ENCODE peak calls at places on chromosomes 12 and 14, in seven cellular contexts. R is adipocyte, H is tibial artery, N is AG04450, B is psoas muscle, O is HAP-1, E is IMR-90. G is an unnamed sample. For H3K27me3, the result is how much of the 10 kb centered on the place peaks cover.

GRCh38 chr14:31286456-31287293 is 79.1 kb upstream of the HECTD1 start:
- DNase-seq in R (no peak), H (no peak), N (no peak), B (no peak), O (no peak), E (no peak), G (no peak)

GRCh38 chr14:50865677-50866076 is 6.2 kb upstream of the ABHD12B start:
- DNase-seq in R (no peak), H (no peak), N (peak), B (no peak), O (no peak), E (peak), G (no peak)

GRCh38 chr12:77998236-77998786 is 167.6 kb downstream of the NAV3 start:
- DNase-seq in R (peak), H (no peak), N (no peak), B (no peak), O (no peak), E (no peak), G (no peak)

GRCh38 chr12:93877446-93877845 is 200.3 kb downstream of the CRADD start:
- DNase-seq in R (no peak), H (no peak), N (no peak), B (no peak), O (no peak), E (no peak), G (no peak)

GRCh38 chr12:123813349-123813748 is 51.2 kb downstream of the DNAH10 start:
- DNase-seq in R (peak), H (no peak), N (no peak), B (no peak), O (no peak), E (peak), G (no peak)

GRCh38 chr14:104895207-104895785 is 29.4 kb upstream of the PLD4 start:
- DNase-seq in R (no peak), H (no peak), N (no peak), B (peak), O (no peak), E (no peak), G (no peak)

GRCh38 chr14:49972840-49973239 is 80.0 kb downstream of the ARF6 start:
- DNase-seq in R (peak), H (no peak), N (peak), B (no peak), O (no peak), E (peak), G (no peak)

GRCh38 chr12:57225680-57226190 is 3.8 kb upstream of the SHMT2 start:
- DNase-seq in R (no peak), H (no peak), N (no peak), B (no peak), O (no peak), E (no peak), G (no peak)

GRCh38 chr14:93929657-93930056 is 2.5 kb downstream of the FAM181A start:
- DNase-seq in R (no peak), H (no peak), N (no peak), B (no peak), O (no peak), E (no peak), G (no peak)

GRCh38 chr14:105223260-105223659 is 25.1 kb upstream of the BTBD6 start:
- DNase-seq in R (no peak), H (no peak), N (no peak), B (no peak), O (no peak), E (no peak), G (no peak)

GRCh38 chr12:108772247-108772646 is 40.9 kb upstream of the CORO1C start:
- DNase-seq in R (no peak), H (no peak), N (no peak), B (peak), O (no peak), E (no peak), G (no peak)

GRCh38 chr14:39434401-39434800 is 2.2 kb upstream of the FBXO33 start:
- DNase-seq in R (no peak), H (no peak), N (no peak), B (no peak), O (no peak), E (peak), G (no peak)

GRCh38 chr14:68730811-68731425 is 61.9 kb downstream of the ZFP36L1 start:
- DNase-seq in R (no peak), H (no peak), N (no peak), B (no peak), O (no peak), E (no peak), G (peak)

GRCh38 chr14:64788706-64789105 is 84.5 kb downstream of the PLEKHG3 start:
- DNase-seq in R (peak), H (peak), N (peak), B (no peak), O (no peak), E (peak), G (no peak)

GRCh38 chr14:64705406-64706118 is 1.3 kb downstream of the PLEKHG3 start:
- DNase-seq in R (peak), H (peak), N (no peak), B (peak), O (no peak), E (no peak), G (no peak)

GRCh38 chr12:93333054-93333453 is 44.7 kb upstream of the NUDT4 start:
- DNase-seq in R (no peak), H (no peak), N (no peak), B (no peak), O (no peak), E (no peak), G (no peak)

GRCh38 chr12:75982974-75983660 is 48.5 kb downstream of the PHLDA1 start:
- DNase-seq in R (peak), H (no peak), N (no peak), B (no peak), O (no peak), E (no peak), G (no peak)

GRCh38 chr14:22427771-22428228 is 161.2 kb downstream of the DAD1 start:
- DNase-seq in R (peak), H (no peak), N (no peak), B (no peak), O (peak), E (peak), G (no peak)

GRCh38 chr12:113472191-113473190 is 820 bp upstream of the LHX5 start:
- DNase-seq in R (no peak), H (no peak), N (no peak), B (no peak), O (no peak), E (no peak), G (no peak)

GRCh38 chr14:68468437-68469207 is 324.2 kb downstream of the ZFP36L1 start:
- DNase-seq in R (no peak), H (no peak), N (no peak), B (no peak), O (no peak), E (no peak), G (no peak)

GRCh38 chr12:101229841-101230241 is 19.8 kb upstream of the SLC5A8 start:
- DNase-seq in R (no peak), H (no peak), N (no peak), B (no peak), O (no peak), E (no peak), G (no peak)

GRCh38 chr14:60561845-60562746 is 53.1 kb downstream of the SIX6 start:
- DNase-seq in R (peak), H (no peak), N (peak), B (peak), O (peak), E (peak), G (peak)

GRCh38 chr12:116492703-116493324 is 66.4 kb upstream of the MAP1LC3B2 start:
- DNase-seq in R (peak), H (no peak), N (no peak), B (no peak), O (no peak), E (peak), G (no peak)

GRCh38 chr12:8011331-8011730 is 21.2 kb upstream of the FOXJ2 start:
- DNase-seq in R (no peak), H (no peak), N (no peak), B (no peak), O (no peak), E (no peak), G (no peak)

GRCh38 chr14:67526181-67526580 is 6.9 kb upstream of the PLEKHH1 start:
- DNase-seq in R (no peak), H (no peak), N (no peak), B (no peak), O (no peak), E (no peak), G (no peak)

GRCh38 chr14:34081576-34082136 is 130.8 kb upstream of the EGLN3 start:
- DNase-seq in R (peak), H (no peak), N (no peak), B (no peak), O (peak), E (peak), G (no peak)

GRCh38 chr12:116717466-116718457 is 20.1 kb downstream of the SPRING1 start:
- DNase-seq in R (no peak), H (peak), N (no peak), B (peak), O (no peak), E (peak), G (no peak)

GRCh38 chr12:108136697-108137096 is 7.6 kb downstream of the WSCD2 start:
- DNase-seq in R (no peak), H (no peak), N (no peak), B (no peak), O (no peak), E (no peak), G (no peak)

GRCh38 chr14:99129211-99129696 is 142.7 kb downstream of the BCL11B start:
- DNase-seq in R (no peak), H (peak), N (no peak), B (no peak), O (no peak), E (no peak), G (no peak)

GRCh38 chr14:28879571-28879970 is 113.0 kb downstream of the FOXG1 start:
- DNase-seq in R (no peak), H (no peak), N (no peak), B (no peak), O (no peak), E (no peak), G (no peak)
- H3K27me3 ChIP-seq in R (under half), H (under half), N (under half), B (under half), O (under half), E (under half), G (under half)

DNA sequence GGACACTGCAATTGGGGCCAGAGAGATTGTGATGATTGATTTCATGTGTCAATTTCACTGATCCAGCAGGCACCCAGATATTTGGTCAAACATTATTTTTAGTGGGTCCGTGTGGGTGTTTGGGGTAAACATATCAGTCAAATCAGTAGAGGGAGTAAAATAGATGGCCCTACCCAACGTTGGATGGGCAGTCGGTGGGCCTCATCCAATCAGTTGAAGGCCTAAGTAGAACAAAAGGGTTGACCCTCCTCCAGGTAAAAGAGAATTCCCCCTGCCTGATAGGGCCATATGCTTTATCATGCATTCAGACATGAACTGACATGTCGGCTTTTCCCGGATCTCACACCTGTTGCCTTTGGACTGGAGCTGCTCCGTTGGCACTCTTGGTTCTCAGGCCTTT is 195.1 kb upstream of the CAND1 start:
- DNase-seq in R (no peak), H (no peak), N (no peak), B (no peak), O (no peak), E (no peak), G (no peak)
- H3K27me3 ChIP-seq in R (under half), H (under half), N (under half), B (under half), O (under half), E (under half), G (under half)

GRCh38 chr12:30700216-30700900 is 4.7 kb upstream of the IPO8 start:
- DNase-seq in R (no peak), H (no peak), N (no peak), B (no peak), O (no peak), E (peak), G (no peak)
- H3K27me3 ChIP-seq in R (under half), H (under half), N (under half), B (under half), O (under half), E (under half), G (under half)

GRCh38 chr12:130164216-130164542 is 1.9 kb downstream of the FZD10 start:
- DNase-seq in R (no peak), H (peak), N (no peak), B (no peak), O (no peak), E (no peak), G (no peak)
- H3K27me3 ChIP-seq in R (half or more), H (half or more), N (under half), B (under half), O (under half), E (under half), G (half or more)

DNA sequence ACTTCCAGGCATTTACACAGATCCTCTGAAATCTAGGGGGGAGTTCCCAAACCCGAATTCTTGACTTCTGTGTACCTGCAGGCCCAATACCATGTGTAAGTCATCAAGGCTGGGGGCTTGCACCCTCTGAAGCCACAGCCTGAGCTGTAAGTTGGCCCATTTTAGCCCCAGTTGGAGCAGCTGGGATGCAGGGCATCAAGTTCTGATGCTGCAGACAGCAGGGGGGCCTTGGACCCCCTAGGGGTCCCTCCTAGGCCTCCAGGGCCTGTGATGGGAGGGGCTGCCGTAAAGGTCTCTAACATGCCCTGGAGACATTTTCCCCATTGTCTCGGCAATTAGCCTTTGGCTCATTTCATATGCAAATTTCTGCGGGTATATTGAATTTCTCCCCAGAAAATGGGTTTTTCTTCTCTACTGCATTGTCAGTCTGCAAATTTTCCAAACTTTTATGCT is 59.5 kb downstream of the LRIG3 start:
- DNase-seq in R (no peak), H (no peak), N (no peak), B (no peak), O (no peak), E (no peak), G (no peak)
- H3K27me3 ChIP-seq in R (under half), H (under half), N (under half), B (under half), O (under half), E (under half), G (half or more)